ENCODE peak calls at places on chromosomes 4 and X, in five cellular contexts. One of them, this sample, is unnamed.

GRCh38 chr4:2891294-2891693 is 47.6 kb downstream of the ADD1 start:
- DNase-seq in ELF-1: no peak
- DNase-seq in globus pallidus: no peak
- DNase-seq in fibroblast of mammary gland: peak
- DNase-seq in activated CD8-positive, alpha-beta T cell treated with anti-CD3 and anti-CD28 coated beads, Interleukin-2, amount 10 ng/mL, durations not matched to agents 7 days and 5 days: no peak
- DNase-seq in this sample: no peak

GRCh38 chrX:68433155-68433980 is at the start of gene OPHN1:
- DNase-seq in fibroblast of mammary gland: peak
- DNase-seq in activated CD8-positive, alpha-beta T cell treated with anti-CD3 and anti-CD28 coated beads, Interleukin-2, amount 10 ng/mL, durations not matched to agents 7 days and 5 days: no peak
- DNase-seq in ELF-1: peak
- DNase-seq in globus pallidus: peak
- DNase-seq in this sample: peak

GRCh38 chr4:53563824-53564223 is 27.5 kb downstream of the LNX1 start:
- DNase-seq in ELF-1: no peak
- DNase-seq in activated CD8-positive, alpha-beta T cell treated with anti-CD3 and anti-CD28 coated beads, Interleukin-2, amount 10 ng/mL, durations not matched to agents 7 days and 5 days: no peak
- DNase-seq in fibroblast of mammary gland: peak
- DNase-seq in globus pallidus: no peak
- DNase-seq in this sample: no peak

GRCh38 chr4:165208322-165208652 is 926 bp downstream of the KLHL2 start:
- DNase-seq in activated CD8-positive, alpha-beta T cell treated with anti-CD3 and anti-CD28 coated beads, Interleukin-2, amount 10 ng/mL, durations not matched to agents 7 days and 5 days: no peak
- DNase-seq in fibroblast of mammary gland: no peak
- DNase-seq in ELF-1: no peak
- DNase-seq in globus pallidus: no peak
- DNase-seq in this sample: no peak

GRCh38 chr4:1823545-1823932 is 30.4 kb downstream of the FGFR3 start:
- DNase-seq in ELF-1: no peak
- DNase-seq in fibroblast of mammary gland: no peak
- DNase-seq in activated CD8-positive, alpha-beta T cell treated with anti-CD3 and anti-CD28 coated beads, Interleukin-2, amount 10 ng/mL, durations not matched to agents 7 days and 5 days: no peak
- DNase-seq in globus pallidus: no peak
- DNase-seq in this sample: no peak

GRCh38 chr4:127586922-127587571 is 45.7 kb upstream of the INTU start:
- DNase-seq in ELF-1: peak
- DNase-seq in activated CD8-positive, alpha-beta T cell treated with anti-CD3 and anti-CD28 coated beads, Interleukin-2, amount 10 ng/mL, durations not matched to agents 7 days and 5 days: no peak
- DNase-seq in fibroblast of mammary gland: peak
- DNase-seq in globus pallidus: no peak
- DNase-seq in this sample: peak

GRCh38 chr4:158799013-158799770 is 30.4 kb downstream of the FNIP2 start:
- DNase-seq in fibroblast of mammary gland: no peak
- DNase-seq in ELF-1: no peak
- DNase-seq in activated CD8-positive, alpha-beta T cell treated with anti-CD3 and anti-CD28 coated beads, Interleukin-2, amount 10 ng/mL, durations not matched to agents 7 days and 5 days: no peak
- DNase-seq in globus pallidus: no peak
- DNase-seq in this sample: no peak

GRCh38 chr4:687048-687974 is 1.6 kb downstream of the SLC49A3 start:
- DNase-seq in globus pallidus: no peak
- DNase-seq in activated CD8-positive, alpha-beta T cell treated with anti-CD3 and anti-CD28 coated beads, Interleukin-2, amount 10 ng/mL, durations not matched to agents 7 days and 5 days: no peak
- DNase-seq in ELF-1: peak
- DNase-seq in fibroblast of mammary gland: peak
- DNase-seq in this sample: no peak

This sample was measured in GM23338.